ENCODE peak calls at places on chromosomes 16 and 17, in four cellular contexts. O, J, U and B are unnamed samples.

GRCh38 chr17:8289103-8289397 is 580 bp downstream of the RANGRF start:
- DNase-seq in O (no peak), J (no peak), U (peak; percentile 80), B (no peak)

GRCh38 chr17:5128905-5129535 is 13.2 kb downstream of the USP6 start:
- DNase-seq in J (no peak), U (no peak), O (no peak), B (no peak)

GRCh38 chr17:17151962-17152361 is 54.2 kb downstream of the PLD6 start:
- DNase-seq in J (peak; percentile 88), U (no peak), O (no peak), B (peak; percentile 76)

GRCh38 chr16:19165101-19165500 is 2.9 kb upstream of the SYT17 start:
- DNase-seq in J (no peak), O (no peak), U (no peak), B (no peak)

GRCh38 chr17:82370471-82371332 is 863 bp upstream of the UTS2R start:
- DNase-seq in O (no peak), J (no peak), U (no peak), B (no peak)

GRCh38 chr17:75244133-75244866 is 17.1 kb downstream of the GGA3 start:
- DNase-seq in O (peak; percentile 31), U (no peak), J (no peak), B (no peak)

GRCh38 chr17:8913091-8913490 is 45.6 kb upstream of the PIK3R6 start:
- DNase-seq in J (no peak), U (no peak), O (no peak), B (no peak)

GRCh38 chr16:48629531-48629930 is 19.6 kb upstream of the N4BP1 start:
- DNase-seq in U (no peak), O (no peak), J (no peak), B (no peak)

GRCh38 chr16:48067388-48067787 is 88.4 kb downstream of the ABCC12 start:
- DNase-seq in J (no peak), O (no peak), U (no peak), B (no peak)

GRCh38 chr17:74599023-74599399 is 6.9 kb upstream of the CD300LD start:
- DNase-seq in J (no peak), U (no peak), O (no peak), B (peak; percentile 80)

GRCh38 chr17:68384941-68385340 is 72.4 kb downstream of the WIPI1 start:
- DNase-seq in O (no peak), U (no peak), J (no peak), B (no peak)

GRCh38 chr16:19033761-19034160 is 33.7 kb upstream of the COQ7 start:
- DNase-seq in J (no peak), U (no peak), O (no peak), B (no peak)

GRCh38 chr16:138049-138417 is 440 bp downstream of the NPRL3 start:
- DNase-seq in J (no peak), O (peak; percentile 39), U (peak; percentile 39), B (no peak)

GRCh38 chr17:27293359-27293897 is 486 bp upstream of the WSB1 start:
- DNase-seq in O (peak; percentile 35), U (no peak), J (no peak), B (no peak)

GRCh38 chr17:49783051-49783715 is 5.3 kb upstream of the KAT7 start:
- DNase-seq in U (peak; percentile 21), O (no peak), J (no peak), B (no peak)

GRCh38 chr17:37512442-37513070 is 22.9 kb downstream of the DUSP14 start:
- DNase-seq in O (no peak), U (no peak), J (no peak), B (no peak)

GRCh38 chr17:70017112-70017511 is 57.9 kb upstream of the KCNJ16 start:
- DNase-seq in O (no peak), U (no peak), J (no peak), B (no peak)

GRCh38 chr17:39631403-39631802 is 4.7 kb downstream of the PPP1R1B start:
- DNase-seq in U (no peak), J (peak; percentile 66), O (no peak), B (no peak)

GRCh38 chr16:22663389-22664064 is 150.4 kb upstream of the HS3ST2 start:
- DNase-seq in U (no peak), O (no peak), J (no peak), B (no peak)

GRCh38 chr17:27793168-27793905 is 7.0 kb downstream of the NOS2 start:
- DNase-seq in U (peak; percentile 10), O (no peak), J (no peak), B (no peak)

GRCh38 chr16:84484579-84485254 is 19.7 kb downstream of the MEAK7 start:
- DNase-seq in U (peak; percentile 68), J (peak; percentile 23), O (no peak), B (no peak)

GRCh38 chr16:71748226-71748625 is 23.7 kb upstream of the PHLPP2 start:
- DNase-seq in O (no peak), U (no peak), J (no peak), B (no peak)

GRCh38 chr16:83470406-83470805 is 337.4 kb upstream of the HSBP1 start:
- DNase-seq in O (no peak), J (peak; percentile 13), U (no peak), B (no peak)

GRCh38 chr16:11507991-11508390 is 78.7 kb downstream of the LITAF start:
- DNase-seq in O (no peak), U (no peak), J (no peak), B (no peak)

GRCh38 chr16:81261049-81261648 is 22.7 kb downstream of the BCO1 start:
- DNase-seq in O (no peak), U (peak; percentile 24), J (peak; percentile 30), B (no peak)

GRCh38 chr17:77370536-77370935 is 229.8 kb downstream of the SEC14L1 start:
- DNase-seq in O (no peak), J (no peak), U (no peak), B (no peak)

GRCh38 chr16:79601092-79601977 is 798 bp upstream of the MAF start:
- DNase-seq in O (peak; percentile 24), J (peak; percentile 21), U (no peak), B (peak; percentile 47)

GRCh38 chr17:81132770-81133723 is 32.3 kb upstream of the PVALEF start:
- DNase-seq in O (no peak), U (no peak), J (no peak), B (no peak)

GRCh38 chr17:17554266-17554665 is 37.2 kb downstream of the PEMT start:
- DNase-seq in J (no peak), O (no peak), U (no peak), B (no peak)

GRCh38 chr16:4081577-4082021 is 34.6 kb downstream of the ADCY9 start:
- DNase-seq in O (no peak), J (no peak), U (no peak), B (no peak)

GRCh38 chr17:11391134-11391533 is 150.1 kb downstream of the SHISA6 start:
- DNase-seq in O (no peak), U (no peak), J (no peak), B (no peak)

GRCh38 chr17:45262516-45263476 is 902 bp upstream of the SPATA32 start:
- DNase-seq in J (peak; percentile 26), O (no peak), U (no peak), B (peak; percentile 39)

GRCh38 chr17:80621335-80622169 is 76.9 kb downstream of the RPTOR start:
- DNase-seq in J (no peak), U (no peak), O (no peak), B (no peak)

GRCh38 chr16:26394409-26394808 is 672.3 kb upstream of the C16orf82 start:
- DNase-seq in J (no peak), U (no peak), O (no peak), B (no peak)

GRCh38 chr16:4179020-4179419 is 62.8 kb upstream of the ADCY9 start:
- DNase-seq in O (no peak), U (no peak), J (peak; percentile 90), B (peak; percentile 75)

GRCh38 chr17:49715221-49715620 is 7.5 kb upstream of the SLC35B1 start:
- DNase-seq in O (no peak), U (no peak), J (no peak), B (no peak)

GRCh38 chr16:83045790-83046189 is 419.0 kb downstream of the CDH13 start:
- DNase-seq in O (no peak), J (no peak), U (no peak), B (no peak)

DNA sequence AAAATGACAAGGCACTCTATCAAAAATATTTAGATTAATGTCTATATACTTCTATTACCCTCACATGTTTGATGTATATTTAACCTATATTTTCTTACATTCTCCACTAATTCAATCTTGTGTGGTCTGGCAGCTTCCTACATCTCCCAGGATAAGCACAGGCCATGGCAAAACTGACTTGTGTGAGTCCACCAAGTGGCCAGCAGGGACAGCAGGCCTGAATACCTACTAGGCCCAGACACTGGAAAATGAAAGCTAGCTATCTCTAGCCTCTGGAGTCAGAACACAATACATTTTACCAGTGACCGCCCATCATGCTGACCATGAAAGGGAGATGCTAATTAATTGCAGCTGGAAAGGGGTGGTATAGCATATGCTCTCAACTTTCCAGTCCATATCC is 132.3 kb downstream of the PCTP start:
- DNase-seq in O (no peak), U (peak; percentile 15), J (no peak), B (no peak)
- TF ChIP-seq CTCF in O (no peak), U (peak; percentile 23), J (no peak), B (no peak)

DNA sequence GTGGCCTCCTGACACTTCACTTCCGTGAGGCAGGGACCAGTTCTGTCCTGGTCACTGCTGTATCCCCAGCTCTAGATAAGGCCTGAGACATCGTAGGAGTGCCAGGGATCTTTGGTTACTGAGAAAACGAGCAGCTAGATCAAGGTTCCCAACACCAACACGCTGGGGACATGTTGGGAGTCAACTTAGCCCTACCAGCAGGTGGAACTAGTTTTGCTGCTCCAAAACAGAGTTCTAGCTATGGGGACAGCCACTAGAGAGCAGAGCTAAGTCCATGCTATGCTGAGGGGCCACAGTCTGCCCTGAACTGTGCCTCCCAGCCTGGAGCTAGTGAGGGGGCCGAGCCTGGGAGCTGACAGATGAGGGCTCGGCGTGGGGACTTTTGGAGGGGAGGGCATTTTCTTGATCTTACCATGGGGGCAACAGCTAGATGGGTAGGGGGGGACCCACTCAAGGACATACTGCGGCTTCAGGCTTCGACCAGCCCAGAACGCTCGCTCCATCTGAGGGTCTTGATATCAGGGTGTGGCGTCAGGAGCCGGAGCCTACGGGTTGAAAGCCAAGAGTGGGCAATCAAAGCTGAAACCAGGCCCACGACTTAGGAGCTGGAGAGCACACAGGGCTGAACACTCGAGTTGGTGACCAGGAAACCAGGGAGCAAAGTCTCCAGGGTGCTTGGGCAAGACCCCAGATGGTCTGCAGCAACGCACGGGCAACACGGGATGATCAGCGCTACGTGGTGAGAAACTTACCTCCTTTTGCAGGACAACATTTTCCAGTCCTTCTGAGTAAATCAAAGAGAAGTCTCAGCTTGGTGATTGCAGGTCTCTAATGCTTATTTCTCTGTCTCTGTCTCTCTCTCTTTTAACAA is 13.4 kb downstream of the SNX20 start:
- DNase-seq in J (no peak), O (no peak), U (no peak), B (no peak)
- TF ChIP-seq CTCF in J (peak; percentile 32), O (no peak), U (no peak), B (no peak)

GRCh38 chr16:8872967-8873865 is 4.4 kb upstream of the CARHSP1 start:
- DNase-seq in J (no peak), U (no peak), O (no peak), B (no peak)
- TF ChIP-seq CTCF in J (peak; percentile 20), U (peak; percentile 19), O (no peak), B (peak; percentile 45)

GRCh38 chr16:12548270-12548983 is 255.3 kb downstream of the CPPED1 start:
- DNase-seq in U (no peak), O (no peak), J (no peak), B (no peak)

GRCh38 chr16:12551530-12551929 is 252.2 kb downstream of the CPPED1 start:
- DNase-seq in O (no peak), U (no peak), J (no peak), B (no peak)

GRCh38 chr16:12557808-12558207 is 245.9 kb downstream of the CPPED1 start:
- DNase-seq in J (no peak), U (no peak), O (no peak), B (no peak)

GRCh38 chr16:12551946-12552345 is 251.7 kb downstream of the CPPED1 start:
- DNase-seq in O (no peak), U (no peak), J (no peak), B (no peak)

GRCh38 chr16:12553191-12553590 is 250.5 kb downstream of the CPPED1 start:
- DNase-seq in O (no peak), U (no peak), J (peak; percentile 38), B (no peak)
- TF ChIP-seq CTCF in O (no peak), U (no peak), J (no peak), B (no peak)